ENCODE peak calls at places on chromosomes 6 and 20, in ten cellular contexts. One of them, this sample, is unnamed.
A peak's percentile ranks its signal among the peaks of the same experiment; 100 is the strongest.

GRCh38 chr20:48180039-48180438 is 394.8 kb upstream of the SULF2 start:
- DNase-seq in anterior cingulate cortex: no peak
- DNase-seq in NCI-H460: no peak
- DNase-seq in T-cell: no peak
- DNase-seq in GM04504: no peak
- DNase-seq in NCI-H510A treated with DMSO at 0.1 percent for 48 hours: no peak
- DNase-seq in fibroblast of mammary gland: peak; percentile 22
- DNase-seq in progenitor cell of endocrine pancreas: no peak
- DNase-seq in occipital lobe: no peak
- DNase-seq in activated CD4-positive, alpha-beta T cell treated with anti-CD3 and anti-CD28 coated beads for 4 hours: no peak
- DNase-seq in this sample: no peak

GRCh38 chr6:154239392-154239791 is 117.2 kb downstream of the IPCEF1 start:
- DNase-seq in occipital lobe: no peak
- DNase-seq in NCI-H510A treated with DMSO at 0.1 percent for 48 hours: no peak
- DNase-seq in progenitor cell of endocrine pancreas: no peak
- DNase-seq in anterior cingulate cortex: no peak
- DNase-seq in activated CD4-positive, alpha-beta T cell treated with anti-CD3 and anti-CD28 coated beads for 4 hours: no peak
- DNase-seq in fibroblast of mammary gland: no peak
- DNase-seq in GM04504: no peak
- DNase-seq in T-cell: no peak
- DNase-seq in NCI-H460: no peak
- DNase-seq in this sample: no peak

GRCh38 chr6:56279346-56280080 is 32.1 kb upstream of the COL21A1 start:
- DNase-seq in progenitor cell of endocrine pancreas: no peak
- DNase-seq in NCI-H460: no peak
- DNase-seq in fibroblast of mammary gland: peak; percentile 23
- DNase-seq in activated CD4-positive, alpha-beta T cell treated with anti-CD3 and anti-CD28 coated beads for 4 hours: no peak
- DNase-seq in anterior cingulate cortex: no peak
- DNase-seq in T-cell: no peak
- DNase-seq in occipital lobe: no peak
- DNase-seq in GM04504: no peak
- DNase-seq in NCI-H510A treated with DMSO at 0.1 percent for 48 hours: no peak
- DNase-seq in this sample: no peak

GRCh38 chr6:125794342-125795137 is 3.8 kb downstream of the NCOA7 start:
- DNase-seq in NCI-H460: no peak
- DNase-seq in T-cell: no peak
- DNase-seq in GM04504: no peak
- DNase-seq in anterior cingulate cortex: no peak
- DNase-seq in NCI-H510A treated with DMSO at 0.1 percent for 48 hours: no peak
- DNase-seq in fibroblast of mammary gland: peak; percentile 71
- DNase-seq in progenitor cell of endocrine pancreas: no peak
- DNase-seq in activated CD4-positive, alpha-beta T cell treated with anti-CD3 and anti-CD28 coated beads for 4 hours: no peak
- DNase-seq in occipital lobe: no peak
- DNase-seq in this sample: no peak

GRCh38 chr6:35047265-35048011 is 93.7 kb downstream of the TCP11 start:
- DNase-seq in activated CD4-positive, alpha-beta T cell treated with anti-CD3 and anti-CD28 coated beads for 4 hours: no peak
- DNase-seq in NCI-H460: no peak
- DNase-seq in NCI-H510A treated with DMSO at 0.1 percent for 48 hours: peak; percentile 40
- DNase-seq in GM04504: no peak
- DNase-seq in fibroblast of mammary gland: peak; percentile 78
- DNase-seq in anterior cingulate cortex: no peak
- DNase-seq in T-cell: no peak
- DNase-seq in occipital lobe: no peak
- DNase-seq in progenitor cell of endocrine pancreas: no peak
- DNase-seq in this sample: no peak

GRCh38 chr20:35561671-35562070 is 19.8 kb downstream of the ERGIC3 start:
- DNase-seq in fibroblast of mammary gland: no peak
- DNase-seq in progenitor cell of endocrine pancreas: no peak
- DNase-seq in T-cell: no peak
- DNase-seq in occipital lobe: no peak
- DNase-seq in anterior cingulate cortex: no peak
- DNase-seq in GM04504: no peak
- DNase-seq in NCI-H460: no peak
- DNase-seq in NCI-H510A treated with DMSO at 0.1 percent for 48 hours: peak; percentile 22
- DNase-seq in activated CD4-positive, alpha-beta T cell treated with anti-CD3 and anti-CD28 coated beads for 4 hours: no peak
- DNase-seq in this sample: no peak

GRCh38 chr6:6057442-6058053 is 50.8 kb upstream of the NRN1 start:
- DNase-seq in anterior cingulate cortex: no peak
- DNase-seq in activated CD4-positive, alpha-beta T cell treated with anti-CD3 and anti-CD28 coated beads for 4 hours: no peak
- DNase-seq in NCI-H510A treated with DMSO at 0.1 percent for 48 hours: peak; percentile 45
- DNase-seq in progenitor cell of endocrine pancreas: no peak
- DNase-seq in NCI-H460: peak; percentile 46
- DNase-seq in T-cell: no peak
- DNase-seq in fibroblast of mammary gland: peak; percentile 67
- DNase-seq in occipital lobe: no peak
- DNase-seq in GM04504: peak; percentile 0
- DNase-seq in this sample: no peak

GRCh38 chr6:44977406-44977740 is 350.8 kb upstream of the RUNX2 start:
- DNase-seq in occipital lobe: no peak
- DNase-seq in NCI-H460: no peak
- DNase-seq in T-cell: peak; percentile 27
- DNase-seq in progenitor cell of endocrine pancreas: no peak
- DNase-seq in fibroblast of mammary gland: no peak
- DNase-seq in GM04504: no peak
- DNase-seq in activated CD4-positive, alpha-beta T cell treated with anti-CD3 and anti-CD28 coated beads for 4 hours: no peak
- DNase-seq in NCI-H510A treated with DMSO at 0.1 percent for 48 hours: no peak
- DNase-seq in anterior cingulate cortex: no peak
- DNase-seq in this sample: no peak

GRCh38 chr6:41372526-41373366 is 37.3 kb downstream of the NCR2 start:
- DNase-seq in GM04504: no peak
- DNase-seq in NCI-H510A treated with DMSO at 0.1 percent for 48 hours: no peak
- DNase-seq in T-cell: no peak
- DNase-seq in NCI-H460: no peak
- DNase-seq in fibroblast of mammary gland: no peak
- DNase-seq in progenitor cell of endocrine pancreas: peak; percentile 18
- DNase-seq in anterior cingulate cortex: no peak
- DNase-seq in occipital lobe: no peak
- DNase-seq in activated CD4-positive, alpha-beta T cell treated with anti-CD3 and anti-CD28 coated beads for 4 hours: no peak
- DNase-seq in this sample: no peak

GRCh38 chr6:64777941-64778785 is 928.9 kb downstream of the EYS start:
- DNase-seq in T-cell: no peak
- DNase-seq in activated CD4-positive, alpha-beta T cell treated with anti-CD3 and anti-CD28 coated beads for 4 hours: no peak
- DNase-seq in NCI-H510A treated with DMSO at 0.1 percent for 48 hours: no peak
- DNase-seq in anterior cingulate cortex: no peak
- DNase-seq in occipital lobe: no peak
- DNase-seq in GM04504: no peak
- DNase-seq in NCI-H460: no peak
- DNase-seq in fibroblast of mammary gland: no peak
- DNase-seq in progenitor cell of endocrine pancreas: no peak
- DNase-seq in this sample: no peak

This sample was measured in hypothalamus.